ENCODE peak calls at places on chromosomes 3 and 15, in nine cellular contexts. A is activated naive CD4-positive, alpha-beta T cell; Z is epithelial cell of prostate; J is Jurkat, Clone E6-1; F is NCI-H510A; M is fibroblast of the aortic adventitia; R is dermis microvascular lymphatic vessel endothelial cell; U is ureter; E is activated CD8-positive, alpha-beta memory T cell treated with anti-CD3 and anti-CD28 coated beads for 4 hours. D is an unnamed sample.

GRCh38 chr15:77504310-77504709 is 83.6 kb downstream of the HMG20A start:
- DNase-seq in A (no peak), Z (no peak), J (no peak), F (peak; percentile 62), M (no peak), R (no peak), U (no peak), E (no peak), D (no peak)

GRCh38 chr15:88649286-88649733 is 10.5 kb downstream of the ISG20 start:
- DNase-seq in A (no peak), Z (no peak), J (no peak), F (no peak), M (peak; percentile 92), R (peak; percentile 96), U (no peak), E (peak; percentile 60), D (peak; percentile 95)

GRCh38 chr3:27900316-27900715 is 178.2 kb upstream of the EOMES start:
- DNase-seq in A (no peak), Z (no peak), J (peak; percentile 35), F (no peak), M (no peak), R (no peak), U (no peak), E (peak; percentile 38), D (no peak)

GRCh38 chr3:195133462-195133861 is 137.5 kb downstream of the XXYLT1 start:
- DNase-seq in A (no peak), Z (peak; percentile 83), J (no peak), F (no peak), M (peak; percentile 93), R (no peak), U (no peak), E (no peak), D (peak; percentile 61)

GRCh38 chr15:100101389-100102089 is 240.2 kb downstream of the ADAMTS17 start:
- DNase-seq in A (no peak), Z (no peak), J (no peak), F (no peak), M (no peak), R (no peak), U (no peak), E (no peak), D (peak; percentile 49)

GRCh38 chr3:42493798-42494151 is 8.7 kb upstream of the VIPR1 start:
- DNase-seq in A (no peak), Z (no peak), J (no peak), F (no peak), M (no peak), R (no peak), U (peak; percentile 33), E (no peak), D (no peak)

GRCh38 chr3:4889896-4890295 is 89.3 kb upstream of the BHLHE40 start:
- DNase-seq in A (no peak), Z (no peak), J (no peak), F (no peak), M (no peak), R (peak; percentile 58), U (no peak), E (no peak), D (no peak)

GRCh38 chr3:149599236-149599635 is 58.6 kb downstream of the WWTR1 start:
- DNase-seq in A (no peak), Z (no peak), J (no peak), F (no peak), M (peak; percentile 96), R (peak; percentile 97), U (no peak), E (no peak), D (peak; percentile 35)

GRCh38 chr15:50210462-50211264 is 28.7 kb downstream of the SLC27A2 start:
- DNase-seq in A (no peak), Z (no peak), J (no peak), F (no peak), M (no peak), R (no peak), U (peak; percentile 53), E (no peak), D (no peak)

GRCh38 chr15:78065973-78066946 is 11.3 kb downstream of the TBC1D2B start:
- DNase-seq in A (no peak), Z (no peak), J (peak; percentile 80), F (no peak), M (peak; percentile 76), R (no peak), U (no peak), E (no peak), D (no peak)

GRCh38 chr3:77526573-77526972 is 486.7 kb downstream of the ROBO2 start:
- DNase-seq in A (no peak), Z (no peak), J (no peak), F (no peak), M (no peak), R (no peak), U (no peak), E (no peak), D (no peak)

GRCh38 chr3:15332405-15333098 is at the start of gene SH3BP5:
- DNase-seq in A (peak; percentile 17), Z (no peak), J (no peak), F (peak; percentile 62), M (peak; percentile 56), R (peak; percentile 77), U (peak; percentile 76), E (peak; percentile 34), D (peak; percentile 58)

GRCh38 chr3:143847787-143848631 is at the start of gene SLC9A9:
- DNase-seq in A (no peak), Z (no peak), J (peak; percentile 64), F (no peak), M (peak; percentile 79), R (peak; percentile 39), U (no peak), E (no peak), D (peak; percentile 93)

GRCh38 chr3:188179006-188179966 is 25.3 kb downstream of the LPP start:
- DNase-seq in A (no peak), Z (no peak), J (no peak), F (peak; percentile 73), M (peak; percentile 83), R (no peak), U (peak; percentile 65), E (no peak), D (no peak)

GRCh38 chr3:128800241-128801187 is 74.5 kb downstream of the RAB7A start:
- DNase-seq in A (no peak), Z (no peak), J (no peak), F (no peak), M (no peak), R (no peak), U (no peak), E (no peak), D (peak; percentile 93)

GRCh38 chr3:155608237-155608636 is 136.6 kb downstream of the PLCH1 start:
- DNase-seq in A (no peak), Z (no peak), J (no peak), F (no peak), M (no peak), R (no peak), U (no peak), E (no peak), D (no peak)

GRCh38 chr3:99699841-99700240 is 61.4 kb downstream of the COL8A1 start:
- DNase-seq in A (no peak), Z (no peak), J (no peak), F (no peak), M (peak; percentile 60), R (peak; percentile 76), U (no peak), E (no peak), D (no peak)

GRCh38 chr3:178289544-178290160 is 246.6 kb upstream of the KCNMB2 start:
- DNase-seq in A (no peak), Z (no peak), J (no peak), F (no peak), M (peak; percentile 11), R (peak; percentile 37), U (no peak), E (no peak), D (no peak)

GRCh38 chr15:75306188-75306587 is 23.6 kb downstream of the GOLGA6D start:
- DNase-seq in A (no peak), Z (no peak), J (no peak), F (no peak), M (no peak), R (no peak), U (no peak), E (no peak), D (no peak)

GRCh38 chr3:5607581-5607980 is 420.1 kb downstream of the EDEM1 start:
- DNase-seq in A (no peak), Z (no peak), J (no peak), F (no peak), M (no peak), R (no peak), U (no peak), E (no peak), D (no peak)

GRCh38 chr3:71784914-71785593 is at the start of gene PROK2:
- DNase-seq in A (no peak), Z (no peak), J (no peak), F (no peak), M (no peak), R (no peak), U (no peak), E (no peak), D (no peak)

GRCh38 chr3:98596902-98597500 is 3.6 kb upstream of the CPOX start:
- DNase-seq in A (no peak), Z (no peak), J (peak; percentile 58), F (no peak), M (peak; percentile 55), R (peak; percentile 36), U (no peak), E (no peak), D (no peak)

GRCh38 chr3:89098964-89099585 is 8.3 kb upstream of the EPHA3 start:
- DNase-seq in A (no peak), Z (no peak), J (peak; percentile 62), F (no peak), M (peak; percentile 66), R (peak; percentile 41), U (no peak), E (no peak), D (no peak)

GRCh38 chr3:112623717-112624116 is 17.2 kb downstream of the CCDC80 start:
- DNase-seq in A (no peak), Z (no peak), J (no peak), F (no peak), M (no peak), R (peak; percentile 38), U (no peak), E (no peak), D (no peak)

GRCh38 chr15:58472821-58473581 is 41.2 kb downstream of the LIPC start:
- DNase-seq in A (no peak), Z (peak; percentile 79), J (peak; percentile 98), F (no peak), M (no peak), R (peak; percentile 65), U (no peak), E (peak; percentile 24), D (no peak)

GRCh38 chr15:90004671-90005070 is 3.5 kb downstream of the ZNF710 start:
- DNase-seq in A (no peak), Z (peak; percentile 93), J (no peak), F (no peak), M (peak; percentile 96), R (peak; percentile 65), U (peak; percentile 47), E (no peak), D (peak; percentile 60)

GRCh38 chr15:56028430-56028829 is 35.0 kb upstream of the NEDD4 start:
- DNase-seq in A (no peak), Z (no peak), J (no peak), F (no peak), M (no peak), R (no peak), U (no peak), E (no peak), D (no peak)

GRCh38 chr3:192881159-192881786 is 36.4 kb downstream of the MB21D2 start:
- DNase-seq in A (no peak), Z (no peak), J (no peak), F (no peak), M (no peak), R (no peak), U (no peak), E (no peak), D (no peak)

GRCh38 chr3:68987322-68987721 is 26.2 kb downstream of the EOGT start:
- DNase-seq in A (no peak), Z (no peak), J (no peak), F (no peak), M (no peak), R (no peak), U (no peak), E (no peak), D (no peak)

GRCh38 chr3:81829946-81830345 is 68.5 kb upstream of the GBE1 start:
- DNase-seq in A (no peak), Z (no peak), J (no peak), F (no peak), M (no peak), R (no peak), U (no peak), E (no peak), D (no peak)

GRCh38 chr3:24730173-24730572 is 235.5 kb upstream of the THRB start:
- DNase-seq in A (no peak), Z (no peak), J (no peak), F (no peak), M (no peak), R (no peak), U (no peak), E (no peak), D (no peak)

D was measured in pons.